ENCODE peak calls at places on chromosomes 3 and 15, in four cellular contexts. M is sciatic nerve, I is hypothalamus, O is GM12864. K is an unnamed sample.

GRCh38 chr3:179716811-179717210 is 64.0 kb downstream of the USP13 start:
- DNase-seq in I (no peak), O (no peak), M (no peak), K (no peak)

GRCh38 chr15:81394609-81395008 is 20.6 kb upstream of the TMC3 start:
- DNase-seq in O (no peak), M (no peak), I (no peak), K (no peak)

GRCh38 chr3:34012102-34012461 is 213.7 kb downstream of the PDCD6IP start:
- DNase-seq in I (no peak), O (no peak), M (no peak), K (no peak)

GRCh38 chr3:148998715-148999413 is 7.5 kb downstream of the GYG1 start:
- DNase-seq in I (no peak), O (no peak), M (no peak), K (no peak)

GRCh38 chr3:8713901-8714759 is 19.5 kb upstream of the CAV3 start:
- DNase-seq in I (no peak), O (no peak), M (no peak), K (no peak)

GRCh38 chr3:168696119-168696518 is 600.4 kb upstream of the GOLIM4 start:
- DNase-seq in M (no peak), I (no peak), O (no peak), K (no peak)

GRCh38 chr3:42257007-42257406 is 9.0 kb downstream of the CCK start:
- DNase-seq in I (no peak), M (no peak), O (no peak), K (no peak)

GRCh38 chr3:107753988-107754387 is 231.2 kb downstream of the BBX start:
- DNase-seq in M (no peak), O (no peak), I (no peak), K (no peak)

GRCh38 chr15:77031376-77032050 is 36.6 kb downstream of the PSTPIP1 start:
- DNase-seq in O (no peak), M (peak), I (no peak), K (peak)

GRCh38 chr3:168395551-168395950 is 299.8 kb upstream of the GOLIM4 start:
- DNase-seq in M (no peak), O (no peak), I (no peak), K (no peak)

GRCh38 chr3:89617706-89618105 is 510.3 kb downstream of the EPHA3 start:
- DNase-seq in O (no peak), I (no peak), M (no peak), K (no peak)

GRCh38 chr3:149703474-149703873 is 45.6 kb upstream of the WWTR1 start:
- DNase-seq in I (no peak), O (no peak), M (peak), K (no peak)

GRCh38 chr15:72313448-72313840 is 6.5 kb downstream of the CELF6 start:
- DNase-seq in I (no peak), M (no peak), O (no peak), K (no peak)

GRCh38 chr3:73804204-73804603 is 179.5 kb upstream of the PDZRN3 start:
- DNase-seq in I (no peak), M (no peak), O (no peak), K (no peak)

GRCh38 chr3:189710620-189711388 is 79.6 kb downstream of the TP63 start:
- DNase-seq in I (no peak), O (peak), M (peak), K (no peak)

GRCh38 chr15:34214135-34214534 is 4.2 kb upstream of the KATNBL1 start:
- DNase-seq in O (no peak), I (no peak), M (no peak), K (no peak)

GRCh38 chr3:174198199-174198598 is 660.9 kb upstream of the NAALADL2 start:
- DNase-seq in O (no peak), I (no peak), M (no peak), K (no peak)

GRCh38 chr3:46359748-46360509 is 6.0 kb downstream of the CCR2 start:
- DNase-seq in O (peak), I (no peak), M (no peak), K (no peak)

GRCh38 chr3:99910752-99911151 is 93.1 kb downstream of the CMSS1 start:
- DNase-seq in O (no peak), M (no peak), I (no peak), K (no peak)

GRCh38 chr3:28936154-28936553 is 344.7 kb upstream of the RBMS3 start:
- DNase-seq in I (no peak), M (no peak), O (no peak), K (no peak)

GRCh38 chr15:101118116-101118515 is 133.7 kb downstream of the CHSY1 start:
- DNase-seq in I (no peak), O (no peak), M (no peak), K (peak)

GRCh38 chr15:74540135-74540760 is 772 bp upstream of the ARID3B start:
- DNase-seq in I (no peak), M (no peak), O (no peak), K (no peak)

K was measured in posterior vena cava.